ENCODE peak calls at places on chromosomes 13 and 19, in four cellular contexts. O is HCT116, R is ovary, D is left lung. Z is an unnamed sample.

GRCh38 chr19:54271106-54271505 is 9.8 kb downstream of the LILRB2 start:
- DNase-seq in D (peak; percentile 78), R (no peak), O (no peak), Z (no peak)

GRCh38 chr19:33819875-33820781 is 23.5 kb downstream of the KCTD15 start:
- DNase-seq in D (peak; percentile 98), R (peak; percentile 60), O (no peak), Z (peak; percentile 93)

GRCh38 chr13:110183925-110184324 is 123.0 kb downstream of the COL4A1 start:
- DNase-seq in O (no peak), D (no peak), R (no peak), Z (no peak)

GRCh38 chr19:47601180-47601904 is 7.6 kb upstream of the BICRA start:
- DNase-seq in R (no peak), D (peak; percentile 24), O (no peak), Z (no peak)

GRCh38 chr13:62176051-62176450 is 760.4 kb upstream of the PCDH20 start:
- DNase-seq in R (no peak), O (no peak), D (no peak), Z (no peak)

GRCh38 chr19:13398780-13399726 is 107.2 kb downstream of the CACNA1A start:
- DNase-seq in O (peak; percentile 80), R (no peak), D (no peak), Z (no peak)

GRCh38 chr13:105611424-105611823 is 924.0 kb downstream of the EFNB2 start:
- DNase-seq in O (no peak), D (no peak), R (no peak), Z (no peak)

GRCh38 chr19:418761-419632 is 10.1 kb upstream of the C2CD4C start:
- DNase-seq in D (peak; percentile 69), R (no peak), O (no peak), Z (peak; percentile 27)

GRCh38 chr13:101915755-101916107 is 463.3 kb downstream of the ITGBL1 start:
- DNase-seq in D (no peak), R (no peak), O (no peak), Z (no peak)

GRCh38 chr19:13881692-13882418 is 4.9 kb downstream of the NANOS3 start:
- DNase-seq in O (no peak), D (no peak), R (no peak), Z (no peak)

GRCh38 chr13:51251480-51251879 is 29.3 kb downstream of the FAM124A start:
- DNase-seq in R (no peak), D (peak; percentile 69), O (no peak), Z (no peak)

GRCh38 chr13:51246005-51246404 is 23.8 kb downstream of the FAM124A start:
- DNase-seq in D (no peak), R (no peak), O (no peak), Z (no peak)

GRCh38 chr13:51246411-51247298 is 24.5 kb downstream of the FAM124A start:
- DNase-seq in R (no peak), D (no peak), O (no peak), Z (no peak)

GRCh38 chr13:51249767-51250741 is 27.9 kb downstream of the FAM124A start:
- DNase-seq in O (peak; percentile 4), D (no peak), R (no peak), Z (no peak)

DNA sequence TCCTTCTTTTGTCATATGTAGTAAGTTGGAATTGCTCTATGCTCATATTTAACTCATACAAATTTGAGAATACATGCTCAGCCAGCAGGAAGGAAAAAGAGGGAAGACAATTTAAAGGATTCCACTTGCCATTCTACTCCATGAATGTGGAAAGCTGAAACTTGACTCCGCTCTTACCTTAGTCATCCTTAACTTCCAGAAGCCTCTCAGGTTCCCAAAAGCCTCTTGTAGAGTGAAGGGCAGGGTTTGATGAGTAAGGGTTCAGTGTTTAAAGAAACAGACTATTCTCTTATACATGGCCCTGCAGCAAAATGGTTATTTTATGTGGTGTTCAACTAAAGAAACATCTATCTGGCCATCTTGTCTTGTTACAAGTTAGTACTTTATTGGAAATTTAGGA is 27.1 kb downstream of the FAM124A start:
- DNase-seq in R (no peak), O (no peak), D (no peak), Z (no peak)
- H3K4me1 ChIP-seq in R (peaks cover 1% of the 10 kb centered on the region), O (peaks cover 6% of the 10 kb centered on the region), D (peaks cover 5% of the 10 kb centered on the region), Z (no peaks in the 10 kb centered on the region)

DNA sequence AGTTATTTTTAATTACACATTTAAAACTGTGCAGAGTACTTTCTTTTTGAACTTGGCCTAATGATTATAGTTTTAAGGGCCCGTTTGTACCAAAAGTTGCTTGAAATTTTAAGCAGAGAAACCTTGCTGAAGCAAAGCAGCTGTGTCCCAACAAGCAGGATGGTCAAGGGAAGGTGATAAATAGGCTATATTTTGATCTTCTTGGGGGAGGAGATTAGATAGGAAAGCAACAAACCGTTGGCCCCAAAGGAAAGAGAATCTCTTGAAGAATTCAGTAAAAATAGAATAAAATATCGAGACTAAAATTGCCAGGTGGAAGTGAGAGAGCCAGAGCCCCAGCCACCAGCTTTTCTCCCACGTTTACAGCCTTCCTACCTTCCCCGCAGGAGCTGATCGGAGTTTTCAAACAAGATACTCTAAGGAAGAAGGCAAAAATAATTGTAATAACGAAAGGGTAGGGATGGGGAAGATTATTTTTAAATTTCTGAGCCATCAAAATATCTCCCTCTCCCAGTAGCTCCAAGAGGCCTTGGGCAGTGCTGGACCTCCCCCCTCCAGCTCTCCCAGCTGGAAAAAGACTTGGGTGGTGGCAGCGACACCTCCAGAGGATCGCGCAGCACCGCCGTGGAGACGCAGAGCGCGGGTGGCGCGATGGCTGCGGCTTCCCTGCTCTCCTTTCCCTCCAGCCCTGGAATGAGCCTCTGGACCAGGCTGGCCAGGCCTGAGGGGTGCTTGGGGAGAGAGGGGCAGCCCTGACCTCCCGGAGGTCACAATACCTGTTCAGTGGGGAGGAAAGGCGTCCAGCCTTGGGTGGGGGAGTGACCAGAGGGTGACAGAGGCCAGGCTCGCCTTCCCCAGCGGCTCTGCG is 5.8 kb downstream of the ZIC2 start:
- DNase-seq in D (no peak), O (no peak), R (no peak), Z (peak; percentile 66)
- H3K4me1 ChIP-seq in D (peaks cover 17% of the 10 kb centered on the region), O (peaks cover 12% of the 10 kb centered on the region), R (peaks cover 1% of the 10 kb centered on the region), Z (no peaks in the 10 kb centered on the region)

GRCh38 chr13:75299913-75300862 is 181.8 kb downstream of the TBC1D4 start:
- DNase-seq in R (no peak), O (no peak), D (no peak), Z (no peak)
- H3K4me1 ChIP-seq in R (peaks cover 21% of the 10 kb centered on the region), O (no peaks in the 10 kb centered on the region), D (no peaks in the 10 kb centered on the region), Z (no peaks in the 10 kb centered on the region)

DNA sequence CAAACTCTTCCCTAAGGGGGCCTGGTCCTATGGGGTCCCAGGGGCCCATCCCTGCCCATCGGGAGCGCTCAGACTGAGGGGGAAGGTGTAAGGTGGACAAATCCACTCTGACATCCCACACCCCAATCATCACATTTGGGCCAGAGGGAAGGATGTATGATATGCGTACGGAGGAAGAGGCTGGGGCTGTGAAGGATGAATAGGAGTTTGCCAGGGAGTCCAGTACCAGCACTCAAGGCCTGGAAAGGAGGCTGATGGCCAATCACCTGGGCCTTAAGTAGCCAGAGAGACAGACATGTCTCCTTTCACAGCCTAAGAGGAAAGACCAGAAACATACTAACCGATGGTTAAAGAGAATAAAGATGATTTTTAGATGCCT is 14.9 kb downstream of the TJP3 start:
- DNase-seq in R (no peak), D (no peak), O (no peak), Z (no peak)
- H3K4me1 ChIP-seq in R (no peaks in the 10 kb centered on the region), D (peaks cover 18% of the 10 kb centered on the region), O (peaks cover 96% of the 10 kb centered on the region), Z (no peaks in the 10 kb centered on the region)

DNA sequence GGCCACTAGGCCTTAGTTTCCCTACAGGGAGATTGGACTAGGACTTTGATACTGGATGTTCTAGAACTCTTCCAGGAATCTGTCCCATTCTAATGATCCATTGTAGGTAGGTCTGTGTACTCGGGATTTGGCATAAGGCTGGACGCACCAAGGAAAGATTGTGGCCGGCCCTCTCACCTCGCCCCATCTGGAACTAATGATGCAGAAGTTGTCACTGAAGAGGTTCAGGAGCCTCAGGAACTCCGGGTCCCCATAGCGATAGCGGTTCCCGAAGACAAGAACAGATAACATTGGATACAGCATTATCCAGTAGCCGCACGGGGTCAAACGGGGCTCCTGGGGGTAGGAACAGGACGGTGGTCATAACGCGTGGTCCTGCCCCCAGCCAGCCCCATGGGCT is 11.2 kb downstream of the EGLN2 start:
- DNase-seq in D (peak; percentile 40), R (no peak), O (no peak), Z (no peak)
- H3K4me1 ChIP-seq in D (peaks cover 74% of the 10 kb centered on the region), R (peaks cover 26% of the 10 kb centered on the region), O (peaks cover 57% of the 10 kb centered on the region), Z (no peaks in the 10 kb centered on the region)

GRCh38 chr19:18666784-18667183 is 16.7 kb upstream of the CRTC1 start:
- DNase-seq in D (no peak), O (no peak), R (no peak), Z (no peak)

GRCh38 chr19:18668252-18668631 is 15.2 kb upstream of the CRTC1 start:
- DNase-seq in R (no peak), O (no peak), D (no peak), Z (peak; percentile 75)

GRCh38 chr19:18665771-18666202 is 17.7 kb upstream of the CRTC1 start:
- DNase-seq in O (no peak), R (no peak), D (no peak), Z (peak; percentile 85)

GRCh38 chr19:18667531-18668251 is 15.8 kb upstream of the CRTC1 start:
- DNase-seq in D (no peak), O (no peak), R (no peak), Z (no peak)

DNA sequence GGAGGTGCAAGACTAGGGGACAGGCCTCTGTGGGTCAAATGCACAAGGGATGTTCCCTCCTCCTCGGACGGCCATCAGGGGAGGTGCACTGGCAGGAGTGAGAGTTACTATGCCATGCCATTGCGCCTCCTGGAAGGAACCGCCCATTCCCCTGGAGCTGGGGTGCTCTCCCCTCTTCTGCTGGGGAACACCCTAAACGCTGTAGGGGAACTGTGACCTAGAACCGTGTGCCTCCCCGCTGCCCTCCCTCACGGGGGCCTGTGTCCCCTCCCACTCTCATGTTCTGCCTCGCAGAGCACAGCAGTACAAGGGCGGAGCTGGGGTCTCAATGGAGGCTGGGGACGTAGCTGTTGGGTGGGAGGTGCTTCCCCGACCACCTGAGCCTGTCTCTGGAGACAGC is 17.2 kb upstream of the CRTC1 start:
- DNase-seq in R (no peak), O (no peak), D (no peak), Z (no peak)
- H3K4me1 ChIP-seq in R (no peaks in the 10 kb centered on the region), O (peaks cover 7% of the 10 kb centered on the region), D (no peaks in the 10 kb centered on the region), Z (no peaks in the 10 kb centered on the region)

DNA sequence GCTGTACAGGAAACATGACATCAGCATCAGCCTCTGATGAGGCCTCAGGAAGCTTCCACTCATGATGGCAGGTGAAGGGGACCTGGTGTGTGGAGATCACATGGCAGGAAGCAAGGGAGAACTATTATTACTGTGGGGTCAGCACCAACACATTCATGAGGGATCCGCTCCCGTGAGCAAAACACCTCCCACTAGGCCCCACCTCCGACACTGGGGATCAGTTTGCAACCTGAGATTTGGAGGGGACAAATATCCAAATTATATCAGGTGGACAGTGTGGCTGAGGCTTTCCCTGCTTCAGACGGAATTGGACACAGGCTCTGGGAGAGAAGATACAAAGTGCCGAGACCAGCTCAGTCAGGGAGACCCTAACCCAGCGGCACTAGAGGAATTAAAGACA is 5.7 kb upstream of the ZNF792 start:
- DNase-seq in O (no peak), R (no peak), D (no peak), Z (no peak)
- H3K4me1 ChIP-seq in O (peaks cover 5% of the 10 kb centered on the region), R (no peaks in the 10 kb centered on the region), D (peaks cover 13% of the 10 kb centered on the region), Z (no peaks in the 10 kb centered on the region)

Z was measured in aorta.